ENCODE peak calls at places on chromosomes 6 and 20, in nine cellular contexts. D is GM23338, G is brain microvascular endothelial cell, E is cardiac fibroblast, I is spleen, J is psoas muscle, R is trophoblast cell, N is MM.1S, T is bronchial epithelial cell. K is an unnamed sample.

GRCh38 chr6:52262620-52263344 is 18.5 kb upstream of the IL17F start:
- DNase-seq in D (no peak), G (no peak), E (no peak), I (no peak), J (no peak), R (no peak), N (no peak), T (no peak), K (no peak)

GRCh38 chr6:106089981-106090380 is 3.8 kb downstream of the PRDM1 start:
- DNase-seq in D (no peak), G (no peak), E (peak), I (no peak), J (no peak), R (no peak), N (peak), T (no peak), K (no peak)

GRCh38 chr20:53011640-53012039 is 39.5 kb downstream of the TSHZ2 start:
- DNase-seq in D (no peak), G (no peak), E (no peak), I (no peak), J (no peak), R (no peak), N (no peak), T (no peak), K (no peak)

GRCh38 chr6:56760842-56761241 is 118.2 kb upstream of the DST start:
- DNase-seq in D (no peak), G (no peak), E (no peak), I (no peak), J (no peak), R (no peak), N (no peak), T (peak), K (no peak)

GRCh38 chr6:47701374-47701773 is 3.0 kb downstream of the ADGRF4 start:
- DNase-seq in D (no peak), G (no peak), E (no peak), I (no peak), J (no peak), R (no peak), N (peak), T (peak), K (peak)

GRCh38 chr6:128710305-128710704 is 172.6 kb upstream of the LAMA2 start:
- DNase-seq in D (no peak), G (no peak), E (peak), I (no peak), J (no peak), R (no peak), N (no peak), T (no peak), K (no peak)

GRCh38 chr20:48455606-48456360 is 372.0 kb downstream of the PREX1 start:
- DNase-seq in D (no peak), G (no peak), E (no peak), I (no peak), J (no peak), R (no peak), N (no peak), T (peak), K (no peak)

GRCh38 chr6:70379473-70380013 is 33.8 kb upstream of the FAM135A start:
- DNase-seq in D (no peak), G (no peak), E (no peak), I (no peak), J (no peak), R (no peak), N (no peak), T (no peak), K (no peak)

GRCh38 chr6:14664616-14665315 is 547.2 kb downstream of the CD83 start:
- DNase-seq in D (peak), G (no peak), E (no peak), I (no peak), J (no peak), R (peak), N (no peak), T (peak), K (no peak)

GRCh38 chr6:126618639-126619331 is 278.9 kb downstream of the CENPW start:
- DNase-seq in D (no peak), G (no peak), E (no peak), I (no peak), J (no peak), R (no peak), N (no peak), T (no peak), K (no peak)

GRCh38 chr6:15774011-15774410 is 111.2 kb upstream of the DTNBP1 start:
- DNase-seq in D (no peak), G (no peak), E (no peak), I (no peak), J (no peak), R (no peak), N (no peak), T (no peak), K (no peak)

GRCh38 chr20:34637245-34638185 is 39.4 kb downstream of the PIGU start:
- DNase-seq in D (no peak), G (peak), E (peak), I (no peak), J (peak), R (no peak), N (no peak), T (peak), K (no peak)

GRCh38 chr20:13865825-13866351 is 81.1 kb downstream of the NDUFAF5 start:
- DNase-seq in D (no peak), G (no peak), E (no peak), I (no peak), J (no peak), R (peak), N (no peak), T (peak), K (no peak)

GRCh38 chr6:128437685-128438084 is 82.7 kb downstream of the PTPRK start:
- DNase-seq in D (no peak), G (no peak), E (no peak), I (no peak), J (no peak), R (no peak), N (no peak), T (no peak), K (no peak)

GRCh38 chr6:36851149-36851614 is 11.9 kb upstream of the CPNE5 start:
- DNase-seq in D (peak), G (peak), E (peak), I (no peak), J (no peak), R (peak), N (peak), T (peak), K (no peak)

GRCh38 chr6:152160346-152160745 is 352.9 kb downstream of the ESR1 start:
- DNase-seq in D (no peak), G (no peak), E (no peak), I (no peak), J (no peak), R (no peak), N (no peak), T (peak), K (peak)

GRCh38 chr6:43668151-43669028 is 19.2 kb downstream of the MRPS18A start:
- DNase-seq in D (peak), G (peak), E (peak), I (peak), J (peak), R (peak), N (no peak), T (peak), K (peak)

GRCh38 chr6:38320817-38321216 is 318.9 kb downstream of the BTBD9 start:
- DNase-seq in D (no peak), G (no peak), E (no peak), I (no peak), J (no peak), R (no peak), N (no peak), T (no peak), K (peak)

GRCh38 chr6:37354526-37355384 is 972 bp downstream of the RNF8 start:
- DNase-seq in D (peak), G (no peak), E (peak), I (peak), J (peak), R (no peak), N (no peak), T (no peak), K (peak)

GRCh38 chr6:34342247-34342646 is 50.2 kb downstream of the NUDT3 start:
- DNase-seq in D (no peak), G (no peak), E (no peak), I (no peak), J (no peak), R (no peak), N (no peak), T (no peak), K (no peak)

GRCh38 chr20:3741846-3742458 is 9.5 kb downstream of the HSPA12B start:
- DNase-seq in D (no peak), G (no peak), E (no peak), I (no peak), J (no peak), R (no peak), N (no peak), T (no peak), K (no peak)

GRCh38 chr20:54044156-54044555 is 26.2 kb downstream of the BCAS1 start:
- DNase-seq in D (no peak), G (peak), E (peak), I (no peak), J (no peak), R (no peak), N (no peak), T (peak), K (peak)

GRCh38 chr6:92810913-92811312 is 608.4 kb downstream of the EPHA7 start:
- DNase-seq in D (peak), G (peak), E (peak), I (no peak), J (no peak), R (peak), N (peak), T (peak), K (peak)

GRCh38 chr6:108133594-108134179 is 32.1 kb upstream of the NR2E1 start:
- DNase-seq in D (peak), G (peak), E (peak), I (peak), J (peak), R (peak), N (no peak), T (peak), K (no peak)

GRCh38 chr6:79525272-79526100 is 11.7 kb downstream of the LCA5 start:
- DNase-seq in D (peak), G (peak), E (peak), I (no peak), J (peak), R (no peak), N (no peak), T (peak), K (no peak)

GRCh38 chr6:167276772-167277533 is 14.2 kb upstream of the UNC93A start:
- DNase-seq in D (no peak), G (no peak), E (no peak), I (no peak), J (no peak), R (no peak), N (no peak), T (no peak), K (no peak)

GRCh38 chr20:15556869-15557268 is 1016.4 kb downstream of the KIF16B start:
- DNase-seq in D (no peak), G (no peak), E (no peak), I (no peak), J (no peak), R (no peak), N (no peak), T (peak), K (no peak)

GRCh38 chr6:79601020-79601609 is 30.0 kb upstream of the SH3BGRL2 start:
- DNase-seq in D (no peak), G (peak), E (peak), I (no peak), J (no peak), R (no peak), N (no peak), T (peak), K (no peak)

GRCh38 chr20:59828478-59829414 is 104.7 kb downstream of the SYCP2 start:
- DNase-seq in D (no peak), G (no peak), E (no peak), I (peak), J (no peak), R (no peak), N (no peak), T (no peak), K (no peak)

GRCh38 chr6:43948527-43949450 is 178.5 kb downstream of the MRPL14 start:
- DNase-seq in D (no peak), G (no peak), E (peak), I (no peak), J (no peak), R (no peak), N (no peak), T (no peak), K (no peak)

GRCh38 chr6:130132286-130132701 is 90.5 kb downstream of the SAMD3 start:
- DNase-seq in D (no peak), G (no peak), E (no peak), I (no peak), J (no peak), R (no peak), N (no peak), T (no peak), K (no peak)

GRCh38 chr20:49475979-49476378 is 6.5 kb downstream of the KCNB1 start:
- DNase-seq in D (no peak), G (no peak), E (peak), I (no peak), J (no peak), R (no peak), N (no peak), T (no peak), K (no peak)

GRCh38 chr20:19986419-19986818 is 30.7 kb upstream of the NAA20 start:
- DNase-seq in D (no peak), G (no peak), E (peak), I (no peak), J (no peak), R (no peak), N (no peak), T (no peak), K (no peak)

GRCh38 chr6:28474441-28475219 is 31.3 kb upstream of the ZSCAN23 start:
- DNase-seq in D (peak), G (peak), E (peak), I (no peak), J (no peak), R (peak), N (peak), T (peak), K (peak)

GRCh38 chr6:11085758-11086435 is 7.7 kb upstream of the SMIM13 start:
- DNase-seq in D (no peak), G (peak), E (peak), I (no peak), J (no peak), R (no peak), N (no peak), T (no peak), K (no peak)

GRCh38 chr6:136070815-136071214 is 179.3 kb downstream of the MTFR2 start:
- DNase-seq in D (peak), G (no peak), E (no peak), I (no peak), J (no peak), R (no peak), N (no peak), T (no peak), K (no peak)

GRCh38 chr6:42448391-42448790 is 3.3 kb downstream of the TRERF1 start:
- DNase-seq in D (no peak), G (no peak), E (no peak), I (no peak), J (no peak), R (no peak), N (no peak), T (no peak), K (no peak)

GRCh38 chr6:42450314-42451145 is 1.2 kb downstream of the TRERF1 start:
- DNase-seq in D (peak), G (no peak), E (no peak), I (no peak), J (no peak), R (no peak), N (no peak), T (peak), K (peak)

GRCh38 chr6:42448906-42449659 is 2.6 kb downstream of the TRERF1 start:
- DNase-seq in D (no peak), G (no peak), E (no peak), I (no peak), J (no peak), R (no peak), N (no peak), T (peak), K (no peak)

GRCh38 chr6:42451146-42451594 is 556 bp downstream of the TRERF1 start:
- DNase-seq in D (no peak), G (no peak), E (no peak), I (no peak), J (no peak), R (no peak), N (peak), T (no peak), K (peak)

GRCh38 chr6:42449917-42450313 is 1.8 kb downstream of the TRERF1 start:
- DNase-seq in D (peak), G (no peak), E (no peak), I (no peak), J (no peak), R (no peak), N (no peak), T (peak), K (no peak)
- H3K4me3 ChIP-seq in D (peak), G (peak), E (peak), I (peak), J (peak), R (no peak), N (peak), T (peak), K (peak)

GRCh38 chr6:5840742-5841141 is 166.0 kb downstream of the NRN1 start:
- DNase-seq in D (no peak), G (no peak), E (no peak), I (no peak), J (no peak), R (no peak), N (no peak), T (no peak), K (no peak)
- H3K4me3 ChIP-seq in D (no peak), G (no peak), E (no peak), I (no peak), J (no peak), R (peak), N (no peak), T (no peak), K (no peak)

DNA sequence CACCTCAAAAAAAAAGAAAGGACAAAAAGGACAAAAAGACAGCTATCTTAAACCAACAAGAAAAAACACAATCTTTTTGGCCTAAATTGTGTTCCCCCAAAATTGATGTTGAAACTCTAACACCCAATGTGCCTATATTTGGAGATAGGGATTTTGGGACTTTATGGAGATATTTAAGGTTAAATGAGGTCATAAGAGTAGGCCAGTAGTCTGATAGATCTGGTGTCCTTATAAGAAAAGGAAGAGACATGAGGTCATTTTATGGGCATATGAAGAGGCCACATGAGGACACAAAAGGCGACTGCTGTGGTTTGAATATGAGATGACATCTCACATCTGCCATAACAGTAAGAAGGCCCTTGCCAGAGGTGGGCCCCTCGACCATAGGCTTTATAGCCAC is 49.5 kb downstream of the TRIM38 start:
- DNase-seq in D (no peak), G (no peak), E (no peak), I (no peak), J (no peak), R (no peak), N (no peak), T (no peak), K (no peak)
- H3K4me3 ChIP-seq in D (no peak), G (no peak), E (no peak), I (no peak), J (no peak), R (no peak), N (no peak), T (no peak), K (no peak)

GRCh38 chr6:158042245-158042798 is 60.7 kb downstream of the SYNJ2 start:
- DNase-seq in D (no peak), G (peak), E (peak), I (no peak), J (peak), R (peak), N (no peak), T (peak), K (no peak)
- H3K4me3 ChIP-seq in D (no peak), G (no peak), E (no peak), I (no peak), J (peak), R (no peak), N (no peak), T (no peak), K (no peak)

DNA sequence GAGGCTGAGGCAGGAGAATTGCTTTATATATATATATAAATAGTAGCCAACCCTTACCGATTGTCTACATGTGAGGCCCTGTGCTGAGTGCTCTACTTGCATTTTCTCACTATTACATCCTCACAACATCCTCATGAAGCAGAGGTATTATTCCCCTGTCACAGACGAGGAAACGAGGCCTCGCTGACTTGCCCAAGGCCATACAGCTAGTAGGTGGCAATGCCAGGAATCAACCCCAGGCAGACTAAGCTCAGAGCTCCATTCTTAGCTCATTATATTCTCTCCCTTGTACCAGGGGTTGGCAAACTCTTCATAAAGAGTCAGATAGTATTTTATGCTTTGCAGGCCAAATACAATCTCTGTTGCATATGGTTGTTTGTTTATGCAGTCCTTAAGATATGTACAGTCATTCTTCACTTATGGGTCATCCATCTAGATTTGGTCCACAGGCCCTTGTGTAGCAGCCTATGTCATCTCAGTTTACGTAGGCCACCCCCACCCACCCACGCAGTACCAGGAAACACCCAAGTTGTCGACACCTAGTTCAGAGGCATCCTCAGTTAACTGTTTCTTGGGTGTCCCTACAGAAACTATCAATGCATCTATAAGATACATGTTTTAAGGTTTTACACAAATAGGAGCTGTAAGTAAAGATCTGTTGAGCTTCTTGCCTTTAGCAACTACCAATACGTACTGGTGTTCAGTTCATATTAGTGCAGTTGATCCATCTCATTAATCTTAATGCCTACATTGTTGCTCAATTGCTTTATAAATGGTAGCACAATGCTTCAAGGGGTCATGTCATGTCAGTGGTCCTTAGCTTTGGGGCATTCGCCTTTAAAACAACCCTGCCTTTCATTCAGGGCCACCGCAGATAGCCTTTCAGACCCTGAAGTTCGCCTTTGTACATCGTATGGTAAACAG is 3.0 kb downstream of the CASS4 start:
- DNase-seq in D (no peak), G (peak), E (peak), I (no peak), J (no peak), R (no peak), N (no peak), T (peak), K (no peak)
- H3K4me3 ChIP-seq in D (no peak), G (no peak), E (no peak), I (no peak), J (no peak), R (no peak), N (no peak), T (no peak), K (no peak)

DNA sequence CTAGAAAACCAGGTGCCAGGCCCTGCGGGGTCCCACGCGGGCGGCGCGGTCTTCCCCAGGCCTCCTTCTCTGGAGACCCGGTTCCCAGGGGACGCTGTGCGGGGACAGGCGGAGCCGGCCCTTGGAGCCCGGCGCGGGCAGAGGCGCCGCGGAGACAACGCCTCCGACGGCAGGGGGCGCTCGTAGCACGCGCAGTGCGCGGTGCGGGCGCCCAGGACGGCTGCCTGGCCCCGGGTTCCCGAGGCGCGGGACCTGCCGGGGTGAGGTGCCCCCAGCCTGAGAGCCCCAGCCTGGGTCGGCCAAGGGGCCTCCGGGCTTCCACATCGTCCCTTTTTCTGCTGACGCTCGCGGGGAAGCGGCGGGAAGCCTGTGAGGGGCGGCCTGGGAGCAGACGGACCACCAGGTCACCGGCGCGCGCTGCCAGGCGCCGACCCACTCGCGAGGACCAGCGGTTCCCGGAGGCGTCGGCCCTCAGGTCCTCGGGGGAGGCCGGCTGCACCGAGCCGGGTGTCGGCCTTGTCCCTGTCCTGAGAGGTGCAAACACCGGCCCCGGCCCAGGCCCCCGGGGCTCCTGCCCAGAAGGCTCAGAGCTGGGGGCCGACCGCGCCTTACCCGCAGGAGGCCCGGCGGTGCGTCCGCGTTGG is 5.2 kb upstream of the FOXC1 start:
- DNase-seq in D (peak), G (no peak), E (peak), I (peak), J (peak), R (peak), N (peak), T (no peak), K (peak)
- H3K4me3 ChIP-seq in D (peak), G (peak), E (peak), I (peak), J (peak), R (peak), N (peak), T (peak), K (peak)

K was measured in GM06990.